ENCODE peak calls at places on chromosome 16, in ten cellular contexts. V is A549, Y is sigmoid colon, K is stomach, D is ovary, E is H1, S is tibial nerve, F is SK-N-SH, C is suprapubic skin, A is transverse colon. O is an unnamed sample.

GRCh38 chr16:6133009-6133408 is 1035.4 kb upstream of the EEF2KMT start:
- DNase-seq in V (no peak), S (no peak), K (no peak), A (no peak), F (no peak), E (no peak), Y (no peak), C (no peak), D (no peak), O (no peak)

GRCh38 chr16:49980166-49980565 is 44.9 kb upstream of the CNEP1R1 start:
- DNase-seq in S (no peak), C (no peak), E (no peak), D (no peak), F (no peak), A (no peak), Y (no peak), K (no peak), V (no peak), O (no peak)

GRCh38 chr16:31833047-31833446 is 40.6 kb upstream of the ZNF267 start:
- DNase-seq in E (no peak), K (no peak), S (no peak), D (no peak), F (no peak), V (no peak), Y (no peak), C (no peak), A (no peak), O (no peak)

GRCh38 chr16:51657844-51658243 is 506.8 kb upstream of the SALL1 start:
- DNase-seq in Y (no peak), D (no peak), C (no peak), F (no peak), A (no peak), E (no peak), K (peak; percentile 66), S (no peak), V (no peak), O (no peak)

GRCh38 chr16:77344306-77344705 is 90.5 kb downstream of the ADAMTS18 start:
- DNase-seq in E (no peak), S (no peak), V (no peak), A (no peak), Y (no peak), K (no peak), C (no peak), F (no peak), D (peak; percentile 22), O (no peak)

GRCh38 chr16:31711344-31711845 is 162.2 kb upstream of the ZNF267 start:
- DNase-seq in F (no peak), S (no peak), V (no peak), E (no peak), D (no peak), K (no peak), A (no peak), C (no peak), Y (no peak), O (no peak)

GRCh38 chr16:47309581-47310312 is 151.1 kb downstream of the ITFG1 start:
- DNase-seq in Y (no peak), E (no peak), C (no peak), A (no peak), S (no peak), F (no peak), D (no peak), K (no peak), V (no peak), O (no peak)

GRCh38 chr16:59126486-59126885 is 392.4 kb upstream of the GOT2 start:
- DNase-seq in S (no peak), V (peak; percentile 12), A (no peak), E (no peak), Y (no peak), C (no peak), D (no peak), F (no peak), K (no peak), O (no peak)

GRCh38 chr16:84766978-84767773 is 52.6 kb upstream of the CRISPLD2 start:
- DNase-seq in K (no peak), D (no peak), V (no peak), A (no peak), S (no peak), C (no peak), F (no peak), E (no peak), Y (peak; percentile 56), O (no peak)

GRCh38 chr16:31215287-31216115 is 1.4 kb downstream of the PYDC1 start:
- DNase-seq in C (no peak), A (peak; percentile 66), F (peak; percentile 73), K (peak; percentile 64), V (peak; percentile 65), S (no peak), E (peak; percentile 73), Y (no peak), D (peak; percentile 44), O (no peak)

GRCh38 chr16:75931043-75931442 is 204.8 kb upstream of the CPHXL start:
- DNase-seq in D (no peak), C (no peak), A (no peak), V (no peak), F (no peak), S (no peak), Y (no peak), E (no peak), K (no peak), O (no peak)

GRCh38 chr16:47018223-47018891 is 44.9 kb upstream of the DNAJA2 start:
- DNase-seq in C (no peak), Y (no peak), A (peak; percentile 66), S (no peak), D (no peak), F (peak; percentile 76), E (no peak), K (peak; percentile 72), V (peak; percentile 75), O (no peak)

GRCh38 chr16:10081201-10081940 is 100.9 kb downstream of the GRIN2A start:
- DNase-seq in E (no peak), F (no peak), A (no peak), C (no peak), Y (no peak), K (no peak), V (no peak), D (no peak), S (no peak), O (no peak)

GRCh38 chr16:1553976-1554825 is 20.7 kb downstream of the TMEM204 start:
- DNase-seq in A (no peak), S (no peak), K (no peak), V (no peak), D (no peak), E (no peak), F (no peak), C (no peak), Y (peak; percentile 66), O (no peak)

GRCh38 chr16:1557576-1557975 is 24.1 kb downstream of the TMEM204 start:
- DNase-seq in C (no peak), V (no peak), F (no peak), Y (no peak), E (no peak), A (no peak), D (no peak), K (no peak), S (no peak), O (no peak)

GRCh38 chr16:1554826-1555445 is 21.5 kb downstream of the TMEM204 start:
- DNase-seq in E (no peak), A (no peak), V (no peak), S (no peak), D (no peak), F (no peak), Y (no peak), K (no peak), C (no peak), O (no peak)

GRCh38 chr16:1557074-1557473 is 23.6 kb downstream of the TMEM204 start:
- DNase-seq in D (no peak), V (no peak), A (no peak), S (no peak), K (no peak), Y (no peak), E (no peak), C (no peak), F (no peak), O (no peak)

DNA sequence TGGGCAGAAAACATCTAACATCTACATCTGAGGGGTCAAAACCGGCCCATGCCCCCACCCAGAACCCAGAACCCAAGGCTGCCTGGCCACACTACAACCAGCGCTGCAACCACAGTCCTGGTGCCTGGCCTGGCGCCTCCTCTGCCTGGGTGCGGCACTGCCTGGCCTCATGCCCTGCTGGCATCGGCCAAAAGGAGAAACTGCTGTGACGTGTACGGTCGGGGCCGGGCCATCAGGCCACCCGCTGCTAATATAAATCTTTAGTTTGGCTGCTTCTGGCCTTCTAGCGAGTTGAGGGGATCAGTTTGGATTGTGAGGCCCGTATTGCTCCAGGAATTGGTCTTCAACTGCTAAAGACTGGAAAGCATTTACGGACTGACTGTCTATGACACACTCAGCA is 22.8 kb downstream of the TMEM204 start:
- DNase-seq in Y (no peak), A (no peak), S (no peak), E (no peak), K (peak; percentile 66), D (no peak), V (no peak), C (no peak), F (no peak), O (no peak)
- TF ChIP-seq EP300 in Y (no peak), A (no peak), S (no peak), E (no peak), K (no peak), D (no peak), V (no peak), C (no peak), F (no peak), O (no peak)

GRCh38 chr16:79334127-79334526 is 266.4 kb downstream of the MAF start:
- DNase-seq in D (no peak), Y (no peak), V (peak; percentile 4), S (no peak), A (peak; percentile 20), C (no peak), F (no peak), E (no peak), K (no peak), O (no peak)
- TF ChIP-seq EP300 in D (no peak), Y (no peak), V (no peak), S (no peak), A (no peak), C (no peak), F (no peak), E (no peak), K (no peak), O (no peak)

DNA sequence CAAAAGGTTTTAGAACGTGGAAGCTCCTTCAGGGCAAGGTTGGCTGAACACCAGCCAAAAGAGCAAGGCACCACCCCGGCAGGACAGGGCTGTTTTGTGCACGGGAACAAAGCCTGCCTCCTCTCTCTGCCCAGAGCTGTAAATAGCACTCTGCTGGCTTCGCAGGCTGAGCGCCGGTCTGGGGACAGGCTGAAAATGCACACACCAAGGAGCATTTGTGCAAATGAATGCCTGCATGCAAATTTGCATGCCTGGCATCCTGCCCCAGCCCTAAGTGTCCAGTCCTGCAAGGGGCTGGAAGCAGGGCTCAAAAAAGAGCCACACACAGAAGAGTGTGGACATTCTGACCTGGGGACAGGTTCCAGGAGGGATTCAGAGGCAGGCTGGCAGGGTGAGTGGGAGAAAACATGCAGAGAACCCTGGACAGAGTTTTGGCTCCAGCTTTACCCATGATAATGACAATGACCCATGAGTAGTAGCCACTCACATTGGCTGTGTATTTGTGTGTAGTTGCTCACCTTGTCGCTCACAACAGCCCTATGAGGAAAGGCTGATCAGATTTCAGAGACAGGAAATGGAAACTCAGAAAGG is 11.7 kb downstream of the ABAT start:
- DNase-seq in V (no peak), S (no peak), E (no peak), Y (no peak), D (no peak), A (peak; percentile 23), C (no peak), F (peak; percentile 49), K (peak; percentile 40), O (no peak)
- TF ChIP-seq EP300 in V (no peak), S (no peak), E (no peak), Y (no peak), D (no peak), A (no peak), C (no peak), F (no peak), K (no peak), O (no peak)

GRCh38 chr16:56898847-56899246 is 33.1 kb upstream of the HERPUD1 start:
- DNase-seq in F (no peak), E (no peak), S (no peak), V (no peak), A (no peak), Y (no peak), D (no peak), K (no peak), C (no peak), O (no peak)
- TF ChIP-seq EP300 in F (no peak), E (no peak), S (no peak), V (no peak), A (no peak), Y (no peak), D (no peak), K (no peak), C (no peak), O (no peak)

O was measured in esophagus muscularis mucosa.